ENCODE peak calls at places on chromosomes 2 and 18, in eight cellular contexts. U is CD8-positive, alpha-beta T cell; X is neuronal stem cell; Y is tibial nerve; E is CD4-positive, alpha-beta T cell; S is heart left ventricle; J is psoas muscle; G is neural progenitor cell. H is an unnamed sample.

GRCh38 chr2:39948016-39948719 is 169.1 kb upstream of the THUMPD2 start:
- DNase-seq in U (no peak), X (no peak), Y (no peak), E (no peak), S (no peak), J (no peak), G (no peak), H (peak)

GRCh38 chr18:76391038-76391437 is 104.0 kb downstream of the ZNF516 start:
- DNase-seq in U (no peak), X (no peak), Y (no peak), E (no peak), S (no peak), J (no peak), G (no peak), H (no peak)

GRCh38 chr2:134447669-134448068 is 193.8 kb downstream of the MGAT5 start:
- DNase-seq in U (no peak), X (no peak), Y (no peak), E (no peak), S (no peak), J (no peak), G (no peak), H (no peak)

GRCh38 chr2:105827351-105828096 is 82.8 kb downstream of the NCK2 start:
- DNase-seq in U (no peak), X (no peak), Y (no peak), E (no peak), S (no peak), J (no peak), G (no peak), H (no peak)

GRCh38 chr2:234989183-234989701 is 37.4 kb downstream of the SH3BP4 start:
- DNase-seq in U (no peak), X (no peak), Y (peak), E (no peak), S (peak), J (peak), G (no peak), H (peak)

GRCh38 chr2:137947714-137948336 is 16.4 kb upstream of the HNMT start:
- DNase-seq in U (no peak), X (peak), Y (peak), E (no peak), S (peak), J (peak), G (peak), H (peak)

GRCh38 chr2:81598437-81598836 is 1293.9 kb upstream of the LRRTM1 start:
- DNase-seq in U (no peak), X (no peak), Y (no peak), E (no peak), S (no peak), J (no peak), G (no peak), H (no peak)

GRCh38 chr2:99940963-99941362 is 201.4 kb downstream of the AFF3 start:
- DNase-seq in U (no peak), X (no peak), Y (peak), E (no peak), S (no peak), J (no peak), G (no peak), H (peak)

GRCh38 chr18:62713651-62714247 is 1.6 kb upstream of the PHLPP1 start:
- DNase-seq in U (no peak), X (no peak), Y (no peak), E (no peak), S (no peak), J (no peak), G (no peak), H (no peak)

GRCh38 chr2:38376683-38377500 is at the start of gene ATL2:
- DNase-seq in U (peak), X (peak), Y (peak), E (peak), S (peak), J (peak), G (peak), H (peak)

GRCh38 chr18:73043231-73044000 is 175.6 kb upstream of the NETO1 start:
- DNase-seq in U (no peak), X (no peak), Y (no peak), E (no peak), S (no peak), J (no peak), G (no peak), H (no peak)

GRCh38 chr2:45227347-45227746 is 218.1 kb upstream of the SIX2 start:
- DNase-seq in U (no peak), X (no peak), Y (no peak), E (no peak), S (no peak), J (no peak), G (no peak), H (no peak)

GRCh38 chr2:79799744-79800143 is 286.9 kb downstream of the CTNNA2 start:
- DNase-seq in U (no peak), X (no peak), Y (no peak), E (no peak), S (no peak), J (no peak), G (no peak), H (no peak)

GRCh38 chr2:238104521-238105311 is 4.6 kb downstream of the ESPNL start:
- DNase-seq in U (no peak), X (no peak), Y (peak), E (no peak), S (no peak), J (peak), G (no peak), H (no peak)

GRCh38 chr18:32349728-32350395 is 120.8 kb downstream of the GAREM1 start:
- DNase-seq in U (no peak), X (no peak), Y (peak), E (no peak), S (peak), J (no peak), G (peak), H (peak)

GRCh38 chr2:38077431-38077769 is 1.4 kb upstream of the CYP1B1 start:
- DNase-seq in U (no peak), X (no peak), Y (no peak), E (no peak), S (no peak), J (no peak), G (no peak), H (no peak)

GRCh38 chr18:31302991-31303390 is 15.0 kb upstream of the DSG1 start:
- DNase-seq in U (no peak), X (no peak), Y (no peak), E (no peak), S (no peak), J (no peak), G (no peak), H (peak)

GRCh38 chr2:141021611-141022010 is 1109.2 kb downstream of the LRP1B start:
- DNase-seq in U (no peak), X (no peak), Y (no peak), E (no peak), S (no peak), J (no peak), G (no peak), H (no peak)

GRCh38 chr18:77164762-77165485 is 32.3 kb upstream of the MBP start:
- DNase-seq in U (no peak), X (no peak), Y (no peak), E (no peak), S (no peak), J (no peak), G (no peak), H (no peak)

GRCh38 chr2:133812826-133813617 is 244.8 kb upstream of the NCKAP5 start:
- DNase-seq in U (no peak), X (no peak), Y (no peak), E (no peak), S (no peak), J (no peak), G (no peak), H (peak)

GRCh38 chr2:84938194-84938879 is 32.6 kb upstream of the KCMF1 start:
- DNase-seq in U (no peak), X (no peak), Y (no peak), E (no peak), S (no peak), J (no peak), G (no peak), H (peak)

GRCh38 chr2:36438454-36438977 is 82.9 kb downstream of the CRIM1 start:
- DNase-seq in U (no peak), X (no peak), Y (no peak), E (no peak), S (no peak), J (no peak), G (no peak), H (peak)

GRCh38 chr18:58209326-58209725 is 165.3 kb downstream of the NEDD4L start:
- DNase-seq in U (no peak), X (no peak), Y (no peak), E (no peak), S (no peak), J (no peak), G (no peak), H (peak)

GRCh38 chr18:60556326-60556725 is 183.8 kb upstream of the MC4R start:
- DNase-seq in U (no peak), X (no peak), Y (no peak), E (no peak), S (no peak), J (no peak), G (no peak), H (no peak)

GRCh38 chr2:140580799-140581198 is 1550.0 kb downstream of the LRP1B start:
- DNase-seq in U (no peak), X (no peak), Y (no peak), E (no peak), S (no peak), J (no peak), G (no peak), H (no peak)

GRCh38 chr2:84487298-84487996 is 28.4 kb upstream of the SUCLG1 start:
- DNase-seq in U (no peak), X (no peak), Y (no peak), E (no peak), S (no peak), J (no peak), G (peak), H (peak)

GRCh38 chr2:73089270-73090030 is 17.9 kb upstream of the SFXN5 start:
- DNase-seq in U (no peak), X (no peak), Y (no peak), E (no peak), S (peak), J (no peak), G (no peak), H (peak)

GRCh38 chr2:219398721-219399333 is 11.1 kb upstream of the DNPEP start:
- DNase-seq in U (no peak), X (no peak), Y (no peak), E (no peak), S (no peak), J (peak), G (no peak), H (no peak)

GRCh38 chr2:204625135-204625534 is 79.9 kb downstream of the PARD3B start:
- DNase-seq in U (no peak), X (no peak), Y (no peak), E (no peak), S (no peak), J (no peak), G (peak), H (peak)

GRCh38 chr2:1676913-1677832 is 67.1 kb downstream of the PXDN start:
- DNase-seq in U (no peak), X (no peak), Y (no peak), E (no peak), S (no peak), J (peak), G (no peak), H (no peak)

GRCh38 chr18:58753976-58754375 is 82.7 kb downstream of the MALT1 start:
- DNase-seq in U (no peak), X (no peak), Y (no peak), E (no peak), S (no peak), J (no peak), G (no peak), H (no peak)

GRCh38 chr18:59959079-59959478 is 59.3 kb downstream of the PMAIP1 start:
- DNase-seq in U (no peak), X (no peak), Y (no peak), E (no peak), S (no peak), J (no peak), G (no peak), H (no peak)

GRCh38 chr18:68666316-68666715 is 48.6 kb downstream of the TMX3 start:
- DNase-seq in U (no peak), X (no peak), Y (no peak), E (no peak), S (no peak), J (no peak), G (no peak), H (no peak)

GRCh38 chr2:17301437-17301836 is 216.8 kb downstream of the RAD51AP2 start:
- DNase-seq in U (no peak), X (no peak), Y (no peak), E (no peak), S (no peak), J (no peak), G (peak), H (no peak)

GRCh38 chr2:98757904-98758421 is 27.0 kb upstream of the MGAT4A start:
- DNase-seq in U (peak), X (no peak), Y (peak), E (peak), S (peak), J (peak), G (no peak), H (peak)

GRCh38 chr2:241772063-241772499 is 4.5 kb upstream of the GAL3ST2 start:
- DNase-seq in U (no peak), X (no peak), Y (no peak), E (no peak), S (no peak), J (no peak), G (no peak), H (no peak)

GRCh38 chr18:26383454-26384270 is 157.4 kb downstream of the TAF4B start:
- DNase-seq in U (no peak), X (peak), Y (no peak), E (no peak), S (no peak), J (no peak), G (peak), H (peak)

GRCh38 chr2:38239452-38239851 is 137.6 kb downstream of the ATL2 start:
- DNase-seq in U (no peak), X (no peak), Y (no peak), E (no peak), S (no peak), J (no peak), G (no peak), H (peak)

DNA sequence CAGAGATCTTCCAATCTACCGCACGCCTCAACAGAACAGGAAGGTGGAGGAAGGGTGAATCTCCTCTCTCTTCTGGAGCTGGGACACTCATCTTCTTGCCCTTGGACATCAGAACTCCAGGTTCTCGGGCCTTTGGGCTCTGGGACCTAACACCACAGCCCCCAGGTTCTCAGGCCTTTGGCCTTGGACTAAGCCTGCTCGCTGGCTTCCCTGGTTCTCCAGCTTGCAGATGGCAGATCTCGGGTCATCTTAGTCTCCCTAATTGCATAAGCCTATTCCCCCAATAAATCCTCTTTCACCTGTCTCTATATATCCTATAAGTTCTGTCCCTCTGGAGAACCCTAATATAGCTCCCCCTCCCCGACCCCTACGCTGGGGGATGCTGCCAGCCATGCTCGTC is 14.8 kb downstream of the HS6ST1 start:
- DNase-seq in U (no peak), X (no peak), Y (no peak), E (no peak), S (peak), J (no peak), G (no peak), H (no peak)
- H3K27ac ChIP-seq in U (no peak), X (no peak), Y (peak), E (no peak), S (no peak), J (no peak), G (no peak), H (no peak)

DNA sequence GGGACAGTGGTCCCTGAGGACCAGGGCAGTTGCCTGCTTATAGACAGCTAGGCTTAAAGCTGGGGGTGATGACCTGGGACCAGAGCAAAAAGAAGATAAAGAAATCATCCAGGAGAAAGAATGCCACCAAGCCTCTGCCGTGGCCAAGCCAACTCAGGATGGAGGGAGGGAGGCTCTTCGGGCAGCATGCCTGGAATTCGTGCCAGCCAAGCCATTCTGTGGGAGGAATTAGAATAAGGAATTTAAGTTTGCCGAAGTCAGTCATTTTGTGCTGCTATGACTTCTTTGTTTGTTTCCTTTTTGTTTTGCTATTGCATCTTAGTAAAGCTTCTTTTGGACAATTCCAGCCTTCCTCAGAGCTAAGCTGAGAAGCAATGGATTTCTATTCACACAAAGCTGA is 124.1 kb downstream of the EN1 start:
- DNase-seq in U (no peak), X (no peak), Y (no peak), E (no peak), S (no peak), J (no peak), G (no peak), H (peak)
- H3K27ac ChIP-seq in U (no peak), X (no peak), Y (no peak), E (no peak), S (no peak), J (no peak), G (no peak), H (no peak)

DNA sequence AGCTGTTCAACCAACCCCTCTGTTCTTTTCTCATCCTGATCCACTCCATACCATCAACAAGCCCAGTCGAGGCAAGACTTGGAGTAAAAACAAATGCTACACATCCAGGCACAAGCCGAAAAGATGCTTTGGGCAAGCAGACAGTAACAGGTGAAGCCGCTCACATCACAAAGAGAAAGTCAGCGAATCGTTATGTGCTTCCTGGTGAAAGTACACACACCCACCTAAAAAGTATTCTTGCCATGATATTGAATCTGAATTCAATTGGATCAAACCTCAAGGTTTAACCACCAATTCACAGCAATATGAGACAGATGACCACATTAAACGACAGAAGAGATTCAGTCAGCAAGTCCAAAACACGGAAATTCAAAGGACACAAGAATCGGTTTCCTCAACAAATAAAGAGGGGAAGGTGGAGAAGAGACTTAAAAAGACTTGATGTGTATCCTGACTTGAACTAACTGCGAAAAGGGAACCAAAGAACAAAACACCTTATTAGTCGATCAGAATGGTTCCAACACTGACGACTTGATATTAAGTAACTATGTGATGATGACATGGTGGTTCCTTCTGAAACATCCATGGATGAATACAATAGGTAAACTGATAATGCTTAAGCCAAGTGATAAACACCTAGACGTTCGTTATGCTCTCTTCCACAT is 1.1 kb downstream of the TTC32 start:
- DNase-seq in U (no peak), X (no peak), Y (no peak), E (no peak), S (no peak), J (no peak), G (peak), H (peak)
- H3K27ac ChIP-seq in U (peak), X (no peak), Y (peak), E (peak), S (peak), J (peak), G (no peak), H (peak)

DNA sequence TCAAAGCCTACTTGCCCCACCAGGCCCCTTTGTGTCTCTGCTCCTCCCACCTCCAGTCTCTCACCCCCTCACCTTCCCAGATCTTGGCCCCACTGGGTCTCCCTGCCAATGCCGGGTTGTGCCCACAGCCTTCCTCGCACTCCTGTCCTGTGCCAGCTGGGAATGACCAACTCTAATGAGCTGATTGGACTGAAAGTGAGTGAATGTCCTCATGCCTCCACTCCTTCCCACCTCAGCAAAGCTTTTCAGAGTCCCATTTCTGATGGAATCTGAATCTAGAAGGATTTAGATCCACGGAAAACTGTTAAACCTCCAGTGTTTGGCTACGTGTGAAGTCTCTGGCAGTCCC is 104.1 kb downstream of the RTN4 start:
- DNase-seq in U (no peak), X (no peak), Y (no peak), E (no peak), S (no peak), J (no peak), G (no peak), H (no peak)
- H3K27ac ChIP-seq in U (no peak), X (no peak), Y (peak), E (no peak), S (no peak), J (peak), G (no peak), H (no peak)

DNA sequence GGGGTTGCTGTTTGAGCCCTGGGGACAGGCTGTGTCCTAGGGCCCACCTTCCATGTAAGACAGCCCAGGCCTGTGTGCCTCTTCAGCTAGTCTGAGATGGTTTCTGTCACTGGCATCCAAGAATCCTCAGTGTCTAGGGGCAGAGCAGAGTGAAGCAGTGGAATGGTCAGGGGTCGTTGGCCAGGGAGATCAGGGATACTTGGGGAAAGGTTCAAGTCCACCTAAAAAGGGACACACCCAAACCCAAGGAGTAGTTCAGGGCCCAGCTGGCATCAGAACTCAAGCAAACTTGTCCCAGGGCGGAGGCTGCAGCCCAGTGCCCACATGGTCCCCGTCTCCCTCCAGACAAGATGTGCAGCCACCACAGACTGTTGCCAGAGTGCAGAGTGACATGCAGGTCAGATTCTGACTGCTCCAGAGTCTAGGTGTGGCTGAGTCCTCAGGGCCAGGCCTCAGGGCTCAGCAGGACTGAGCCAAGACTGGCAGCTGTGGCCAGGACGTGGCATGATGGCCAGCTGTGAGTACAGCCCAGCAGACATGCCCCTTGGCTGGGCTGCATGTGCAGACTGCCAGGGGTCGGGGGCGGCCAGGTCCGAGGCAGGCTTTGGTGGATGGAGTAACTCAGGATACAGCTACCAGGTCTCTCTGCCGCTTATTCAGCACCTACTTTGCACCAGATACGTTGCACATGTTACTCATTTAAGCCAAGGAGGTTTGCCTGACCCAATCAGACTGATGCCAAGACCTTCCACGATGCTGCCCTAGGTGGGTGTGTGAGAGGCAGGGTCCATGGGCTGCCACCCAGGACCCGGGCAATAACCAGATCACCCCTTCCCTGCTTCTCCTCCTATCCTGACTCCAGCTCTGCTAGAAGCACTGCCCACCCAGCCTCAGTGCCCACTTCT is 146.6 kb downstream of the SMAD7 start:
- DNase-seq in U (no peak), X (no peak), Y (no peak), E (no peak), S (peak), J (peak), G (no peak), H (no peak)
- H3K27ac ChIP-seq in U (no peak), X (no peak), Y (peak), E (no peak), S (peak), J (peak), G (no peak), H (no peak)